ENCODE peak calls at places on chromosomes 4 and X, in four cellular contexts. One of them, this sample, is unnamed.

GRCh38 chr4:80592950-80593349 is 257.4 kb downstream of the CFAP299 start:
- DNase-seq in HepG2: no peak
- DNase-seq in K562: no peak
- DNase-seq in WTC11: no peak
- DNase-seq in this sample: peak; percentile 18

GRCh38 chr4:11914406-11914805 is 485.7 kb upstream of the HS3ST1 start:
- DNase-seq in HepG2: no peak
- DNase-seq in K562: no peak
- DNase-seq in WTC11: no peak
- DNase-seq in this sample: no peak

GRCh38 chr4:108560624-108561023 is 59.8 kb upstream of the RPL34 start:
- DNase-seq in WTC11: no peak
- DNase-seq in HepG2: no peak
- DNase-seq in K562: no peak
- DNase-seq in this sample: no peak

GRCh38 chr4:86250006-86250405 is 109.8 kb downstream of the MAPK10 start:
- DNase-seq in K562: no peak
- DNase-seq in HepG2: no peak
- DNase-seq in WTC11: no peak
- DNase-seq in this sample: no peak

GRCh38 chrX:153800177-153800722 is 5.8 kb downstream of the SSR4 start:
- DNase-seq in WTC11: no peak
- DNase-seq in HepG2: no peak
- DNase-seq in K562: no peak
- DNase-seq in this sample: no peak

GRCh38 chr4:154854362-154854761 is 73.3 kb downstream of the RBM46 start:
- DNase-seq in WTC11: no peak
- DNase-seq in HepG2: peak; percentile 7
- DNase-seq in K562: no peak
- DNase-seq in this sample: peak; percentile 9

GRCh38 chrX:141641138-141641537 is 51.6 kb downstream of the SPANXA2 start:
- DNase-seq in HepG2: no peak
- DNase-seq in K562: no peak
- DNase-seq in WTC11: no peak
- DNase-seq in this sample: no peak

GRCh38 chr4:76997454-76997853 is 47.9 kb downstream of the SEPTIN11 start:
- DNase-seq in K562: no peak
- DNase-seq in HepG2: no peak
- DNase-seq in WTC11: no peak
- DNase-seq in this sample: no peak

GRCh38 chr4:185682236-185682635 is 129.8 kb downstream of the SORBS2 start:
- DNase-seq in HepG2: no peak
- DNase-seq in K562: no peak
- DNase-seq in WTC11: no peak
- DNase-seq in this sample: no peak

GRCh38 chr4:167339781-167340180 is 105.5 kb upstream of the SPOCK3 start:
- DNase-seq in HepG2: no peak
- DNase-seq in K562: no peak
- DNase-seq in WTC11: no peak
- DNase-seq in this sample: no peak

GRCh38 chr4:158936238-158936637 is 166.6 kb upstream of the RAPGEF2 start:
- DNase-seq in HepG2: no peak
- DNase-seq in WTC11: no peak
- DNase-seq in K562: no peak
- DNase-seq in this sample: no peak

GRCh38 chr4:60790608-60791007 is 409.5 kb upstream of the ADGRL3 start:
- DNase-seq in WTC11: no peak
- DNase-seq in HepG2: no peak
- DNase-seq in K562: no peak
- DNase-seq in this sample: no peak

GRCh38 chrX:74277320-74277719 is 26.7 kb upstream of the ZCCHC13 start:
- DNase-seq in HepG2: no peak
- DNase-seq in WTC11: no peak
- DNase-seq in K562: no peak
- DNase-seq in this sample: no peak

GRCh38 chrX:88244066-88244465 is 503.0 kb upstream of the CPXCR1 start:
- DNase-seq in WTC11: no peak
- DNase-seq in HepG2: no peak
- DNase-seq in K562: no peak
- DNase-seq in this sample: no peak

GRCh38 chrX:134990475-134991473 is at the start of gene SMIM10:
- DNase-seq in WTC11: peak; percentile 36
- DNase-seq in K562: peak; percentile 86
- DNase-seq in HepG2: no peak
- DNase-seq in this sample: peak; percentile 80

GRCh38 chr4:73573794-73574528 is 46.3 kb downstream of the RASSF6 start:
- DNase-seq in WTC11: peak; percentile 82
- DNase-seq in K562: peak; percentile 18
- DNase-seq in HepG2: peak; percentile 79
- DNase-seq in this sample: peak; percentile 70

GRCh38 chr4:19021617-19022016 is 1000.1 kb upstream of the LCORL start:
- DNase-seq in HepG2: no peak
- DNase-seq in WTC11: no peak
- DNase-seq in K562: no peak
- DNase-seq in this sample: no peak

GRCh38 chr4:52822583-52823477 is 39.3 kb upstream of the RASL11B start:
- DNase-seq in HepG2: no peak
- DNase-seq in WTC11: no peak
- DNase-seq in K562: no peak
- DNase-seq in this sample: no peak

GRCh38 chrX:74835566-74835965 is 89.7 kb downstream of the NEXMIF start:
- DNase-seq in K562: no peak
- DNase-seq in HepG2: peak; percentile 0
- DNase-seq in WTC11: no peak
- DNase-seq in this sample: no peak

GRCh38 chr4:4247711-4248035 is 350 bp downstream of the TMEM128 start:
- DNase-seq in WTC11: no peak
- DNase-seq in HepG2: no peak
- DNase-seq in K562: no peak
- DNase-seq in this sample: no peak

GRCh38 chr4:89101256-89102161 is 9.8 kb upstream of the TIGD2 start:
- DNase-seq in HepG2: no peak
- DNase-seq in K562: no peak
- DNase-seq in WTC11: no peak
- DNase-seq in this sample: no peak

GRCh38 chrX:84717344-84717743 is 215.1 kb upstream of the HDX start:
- DNase-seq in K562: no peak
- DNase-seq in HepG2: no peak
- DNase-seq in WTC11: no peak
- DNase-seq in this sample: no peak

GRCh38 chrX:107667426-107667825 is 39.1 kb downstream of the PRPS1 start:
- DNase-seq in HepG2: no peak
- DNase-seq in WTC11: no peak
- DNase-seq in K562: no peak
- DNase-seq in this sample: no peak
- TF ChIP-seq ELF4 in HepG2: no peak
- TF ChIP-seq ELF4 in WTC11: no peak
- TF ChIP-seq ELF4 in K562: no peak
- TF ChIP-seq ELF4 in this sample: no peak

GRCh38 chr4:69057620-69058409 is 38.5 kb upstream of the UGT2B7 start:
- DNase-seq in WTC11: peak; percentile 20
- DNase-seq in HepG2: peak; percentile 93
- DNase-seq in K562: no peak
- DNase-seq in this sample: no peak
- TF ChIP-seq ELF4 in WTC11: no peak
- TF ChIP-seq ELF4 in HepG2: no peak
- TF ChIP-seq ELF4 in K562: no peak
- TF ChIP-seq ELF4 in this sample: no peak

GRCh38 chrX:24276011-24276410 is 37.9 kb downstream of the SUPT20HL2 start:
- DNase-seq in K562: no peak
- DNase-seq in WTC11: no peak
- DNase-seq in HepG2: no peak
- DNase-seq in this sample: no peak
- TF ChIP-seq ELF4 in K562: no peak
- TF ChIP-seq ELF4 in WTC11: no peak
- TF ChIP-seq ELF4 in HepG2: no peak
- TF ChIP-seq ELF4 in this sample: no peak

GRCh38 chrX:3161686-3162085 is 120.4 kb downstream of the ARSF start:
- DNase-seq in WTC11: no peak
- DNase-seq in K562: no peak
- DNase-seq in HepG2: no peak
- DNase-seq in this sample: no peak
- TF ChIP-seq ELF4 in WTC11: no peak
- TF ChIP-seq ELF4 in K562: no peak
- TF ChIP-seq ELF4 in HepG2: no peak
- TF ChIP-seq ELF4 in this sample: no peak

DNA sequence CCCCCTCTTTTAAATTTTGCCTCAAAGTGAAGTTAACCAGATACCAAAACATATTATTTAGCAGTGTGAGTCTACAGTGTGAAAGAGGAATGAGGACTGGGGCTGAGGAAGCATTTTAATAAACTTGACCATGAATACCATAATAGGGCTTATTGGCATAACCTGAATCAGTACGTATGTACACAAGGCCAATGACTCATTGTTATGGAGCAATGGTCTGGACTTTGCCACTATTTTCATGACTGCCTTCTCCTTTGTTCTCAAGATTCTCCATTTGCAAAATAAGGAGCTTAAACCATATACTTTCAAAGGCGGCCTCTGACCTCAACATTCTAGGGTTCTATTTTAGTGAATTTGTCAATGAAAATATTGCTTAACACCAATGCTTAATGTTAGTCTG is 102.8 kb upstream of the OR13H1 start:
- DNase-seq in WTC11: no peak
- DNase-seq in K562: no peak
- DNase-seq in HepG2: peak; percentile 33
- DNase-seq in this sample: no peak
- TF ChIP-seq ELF4 in WTC11: no peak
- TF ChIP-seq ELF4 in K562: no peak
- TF ChIP-seq ELF4 in HepG2: no peak
- TF ChIP-seq ELF4 in this sample: no peak

GRCh38 chrX:20487227-20487626 is 220.5 kb upstream of the RPS6KA3 start:
- DNase-seq in HepG2: no peak
- DNase-seq in K562: no peak
- DNase-seq in WTC11: no peak
- DNase-seq in this sample: no peak
- TF ChIP-seq ELF4 in HepG2: no peak
- TF ChIP-seq ELF4 in K562: no peak
- TF ChIP-seq ELF4 in WTC11: no peak
- TF ChIP-seq ELF4 in this sample: no peak

GRCh38 chr4:47061435-47061834 is 30.1 kb downstream of the GABRB1 start:
- DNase-seq in HepG2: no peak
- DNase-seq in K562: no peak
- DNase-seq in WTC11: no peak
- DNase-seq in this sample: no peak
- TF ChIP-seq ELF4 in HepG2: no peak
- TF ChIP-seq ELF4 in K562: no peak
- TF ChIP-seq ELF4 in WTC11: no peak
- TF ChIP-seq ELF4 in this sample: no peak

GRCh38 chrX:22689290-22689689 is 310.5 kb upstream of the DDX53 start:
- DNase-seq in HepG2: no peak
- DNase-seq in WTC11: no peak
- DNase-seq in K562: no peak
- DNase-seq in this sample: no peak

GRCh38 chrX:22690116-22690515 is 309.6 kb upstream of the DDX53 start:
- DNase-seq in HepG2: no peak
- DNase-seq in WTC11: peak; percentile 8
- DNase-seq in K562: no peak
- DNase-seq in this sample: no peak

GRCh38 chrX:22691966-22692565 is 307.7 kb upstream of the DDX53 start:
- DNase-seq in K562: no peak
- DNase-seq in HepG2: no peak
- DNase-seq in WTC11: no peak
- DNase-seq in this sample: no peak

DNA sequence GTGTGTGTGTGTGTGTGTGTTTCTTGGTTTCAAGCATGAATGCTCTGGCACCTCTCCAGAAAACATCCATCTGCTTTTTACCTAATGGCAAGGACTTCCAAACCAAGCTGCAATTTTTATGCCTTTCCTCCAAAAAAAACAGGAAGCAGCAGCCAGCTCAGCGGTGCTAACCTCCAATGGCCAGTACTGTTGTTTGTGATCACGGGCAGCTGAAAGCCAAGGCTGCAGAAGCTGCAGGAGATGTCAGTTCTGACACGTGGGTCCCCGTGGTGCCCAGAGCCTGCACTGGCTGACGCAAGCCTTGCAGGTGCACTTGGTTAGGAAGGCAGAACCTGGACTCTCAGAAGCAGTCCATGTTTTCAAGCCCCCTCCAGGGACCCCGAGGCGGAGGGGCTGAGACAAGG is 313.6 kb upstream of the DDX53 start:
- DNase-seq in WTC11: peak; percentile 9
- DNase-seq in K562: no peak
- DNase-seq in HepG2: no peak
- DNase-seq in this sample: no peak
- TF ChIP-seq ELF4 in WTC11: no peak
- TF ChIP-seq ELF4 in K562: no peak
- TF ChIP-seq ELF4 in HepG2: no peak
- TF ChIP-seq ELF4 in this sample: no peak

GRCh38 chrX:39894626-39895025 is 203.1 kb downstream of the BCOR start:
- DNase-seq in WTC11: no peak
- DNase-seq in HepG2: no peak
- DNase-seq in K562: no peak
- DNase-seq in this sample: no peak
- TF ChIP-seq ELF4 in WTC11: no peak
- TF ChIP-seq ELF4 in HepG2: no peak
- TF ChIP-seq ELF4 in K562: no peak
- TF ChIP-seq ELF4 in this sample: no peak

This sample was measured in HEK293T.